ENCODE peak calls at places on chromosome 14, in ten cellular contexts. G, N, O, L, Q, E, U, T, D and V are unnamed samples.

GRCh38 chr14:38290601-38291190 is 34.8 kb upstream of the CLEC14A start:
- DNase-seq in O (no peak), Q (no peak), E (peak; percentile 85), D (no peak), L (no peak), T (no peak), N (peak; percentile 91), U (peak; percentile 90), G (peak; percentile 99), V (peak; percentile 71)

GRCh38 chr14:105146976-105147700 is 21.4 kb downstream of the JAG2 start:
- DNase-seq in E (no peak), G (no peak), D (no peak), O (peak; percentile 36), L (peak; percentile 7), U (no peak), N (no peak), T (no peak), Q (no peak), V (no peak)

GRCh38 chr14:43872752-43873655 is 634.1 kb downstream of the FSCB start:
- DNase-seq in E (no peak), L (no peak), O (no peak), U (no peak), T (no peak), N (no peak), G (no peak), D (no peak), Q (no peak), V (no peak)

GRCh38 chr14:28515571-28515970 is 251.0 kb upstream of the FOXG1 start:
- DNase-seq in O (no peak), E (no peak), T (no peak), G (peak; percentile 94), U (peak; percentile 86), N (no peak), Q (no peak), D (no peak), L (no peak), V (no peak)

GRCh38 chr14:33512201-33512600 is 438.7 kb downstream of the EGLN3 start:
- DNase-seq in O (no peak), T (no peak), G (peak; percentile 92), L (no peak), D (no peak), E (peak; percentile 79), Q (no peak), N (peak; percentile 50), U (peak; percentile 78), V (peak; percentile 16)

GRCh38 chr14:95327558-95328374 is 8.1 kb upstream of the CLMN start:
- DNase-seq in G (no peak), D (no peak), N (no peak), E (no peak), Q (no peak), U (no peak), O (no peak), L (no peak), T (no peak), V (no peak)

GRCh38 chr14:76320486-76320885 is 55.5 kb upstream of the ESRRB start:
- DNase-seq in O (no peak), L (no peak), U (no peak), N (no peak), E (no peak), T (no peak), Q (no peak), G (no peak), D (no peak), V (no peak)

GRCh38 chr14:106622200-106622745 is 1095.9 kb downstream of the TMEM121 start:
- DNase-seq in Q (no peak), T (no peak), L (no peak), O (no peak), G (no peak), N (no peak), D (no peak), U (no peak), E (no peak), V (no peak)

GRCh38 chr14:104579507-104579906 is at the start of gene C14orf180:
- DNase-seq in E (no peak), G (no peak), D (no peak), T (no peak), Q (no peak), N (no peak), U (no peak), L (peak; percentile 79), O (peak; percentile 49), V (no peak)

GRCh38 chr14:93033983-93034670 is 81.6 kb downstream of the ITPK1 start:
- DNase-seq in Q (no peak), E (no peak), L (no peak), N (no peak), G (no peak), T (no peak), D (no peak), O (peak; percentile 80), U (no peak), V (no peak)

GRCh38 chr14:29601559-29602109 is 326.0 kb downstream of the PRKD1 start:
- DNase-seq in Q (no peak), T (no peak), N (no peak), U (peak; percentile 75), E (no peak), D (no peak), L (no peak), O (no peak), G (peak; percentile 47), V (no peak)

GRCh38 chr14:48527832-48528231 is 852.4 kb upstream of the MDGA2 start:
- DNase-seq in U (no peak), T (no peak), Q (no peak), O (no peak), N (no peak), L (no peak), E (no peak), G (no peak), D (no peak), V (no peak)

GRCh38 chr14:99737451-99737951 is 53.4 kb downstream of the CYP46A1 start:
- DNase-seq in L (peak; percentile 78), O (no peak), T (peak; percentile 64), E (peak; percentile 11), U (no peak), N (no peak), G (peak; percentile 28), D (no peak), Q (no peak), V (no peak)

GRCh38 chr14:100530270-100531072 is 56.7 kb downstream of the BEGAIN start:
- DNase-seq in G (no peak), E (no peak), U (no peak), D (no peak), N (no peak), Q (no peak), T (no peak), O (peak; percentile 17), L (no peak), V (no peak)

GRCh38 chr14:102625564-102626296 is 33.3 kb downstream of the RCOR1 start:
- DNase-seq in N (no peak), D (no peak), U (no peak), G (no peak), O (no peak), T (no peak), L (no peak), E (no peak), Q (no peak), V (no peak)

GRCh38 chr14:74444866-74445265 is 18.9 kb upstream of the SYNDIG1L start:
- DNase-seq in O (no peak), E (no peak), D (no peak), N (no peak), Q (no peak), T (no peak), G (no peak), L (no peak), U (no peak), V (no peak)

DNA sequence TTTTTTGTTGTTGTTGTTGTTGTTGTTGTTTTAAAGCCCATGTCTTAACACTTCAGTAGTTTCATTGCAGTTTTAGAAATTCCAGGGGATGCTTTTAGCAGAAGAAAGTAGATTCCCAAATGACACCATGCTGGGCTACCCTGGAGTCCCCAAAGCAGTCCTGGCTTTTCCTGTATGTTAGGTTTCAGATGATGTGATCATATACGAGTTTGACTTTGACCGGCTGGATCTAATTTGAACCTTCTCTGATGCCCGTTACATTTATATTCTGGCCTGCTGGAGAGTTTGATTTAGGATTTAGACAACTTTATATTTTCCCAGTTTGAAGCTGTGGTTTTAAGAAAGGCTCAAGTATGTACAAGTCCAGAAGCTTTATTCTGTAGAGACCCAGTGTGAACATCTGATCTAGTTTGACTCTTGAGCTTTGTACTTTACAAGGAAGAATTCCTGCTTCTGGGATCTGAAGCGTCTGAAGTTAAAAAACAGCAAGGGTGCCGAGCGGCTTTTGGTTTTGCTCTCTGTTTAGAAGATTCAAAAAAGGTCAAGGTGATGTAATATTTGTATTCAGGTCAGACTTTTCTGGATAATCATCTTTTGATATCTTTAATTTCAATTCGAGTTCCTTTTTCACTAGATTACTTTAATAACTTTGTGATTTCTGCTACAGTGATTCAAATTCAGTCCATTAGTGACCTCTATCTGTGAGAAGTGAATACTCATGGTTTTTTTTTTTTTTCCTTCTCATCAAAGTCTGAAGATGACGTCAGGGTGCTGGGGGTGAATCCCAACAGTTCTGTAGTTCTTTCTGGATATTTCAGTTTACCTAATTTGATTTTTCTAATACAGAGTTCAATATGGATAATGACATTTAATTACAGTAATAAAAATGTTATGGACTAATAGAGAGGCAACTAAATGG is 6.2 kb downstream of the FLRT2 start:
- DNase-seq in U (peak; percentile 79), L (no peak), Q (no peak), E (peak; percentile 66), D (no peak), G (peak; percentile 76), O (no peak), T (peak; percentile 44), N (no peak), V (no peak)
- TF ChIP-seq CTCF in U (peak; percentile 49), L (no peak), Q (no peak), E (peak; percentile 68), D (no peak), G (peak; percentile 49), O (peak; percentile 35), T (peak; percentile 66), N (peak; percentile 36), V (peak; percentile 54)

GRCh38 chr14:35752380-35752779 is 56.7 kb downstream of the RALGAPA1 start:
- DNase-seq in L (no peak), T (no peak), E (no peak), D (no peak), O (no peak), Q (no peak), G (no peak), N (no peak), U (no peak), V (no peak)
- H3K4me3 ChIP-seq in L (no peak overlapping the region), T (no peak overlapping the region), E (no peak overlapping the region), D (no peak overlapping the region), O (no peak overlapping the region), Q (no peak overlapping the region), G (no peak overlapping the region), N (no peak overlapping the region), U (no peak overlapping the region), V (no peak overlapping the region)

DNA sequence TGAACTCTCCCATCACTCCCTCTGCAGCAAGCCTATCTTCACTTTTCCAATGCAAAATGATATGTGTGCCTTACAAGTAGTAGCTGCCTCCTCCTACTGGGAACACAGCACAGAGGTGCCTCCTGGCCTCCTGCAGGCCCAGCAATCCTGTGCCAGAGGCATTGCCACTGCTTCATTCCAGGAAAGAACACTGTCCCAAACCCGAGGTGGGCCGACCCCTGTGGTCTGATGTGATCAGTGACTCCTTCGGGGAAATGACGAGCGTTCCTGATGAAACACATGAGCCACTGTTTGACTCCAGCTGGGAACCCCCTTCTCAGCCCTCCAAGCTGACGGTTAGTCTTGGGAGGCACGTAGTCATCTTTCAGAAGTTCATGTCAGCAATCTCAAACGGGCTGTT is 19.5 kb downstream of the PSMC1 start:
- DNase-seq in T (no peak), L (no peak), Q (no peak), U (peak; percentile 80), O (no peak), D (no peak), G (peak; percentile 56), E (no peak), N (no peak), V (no peak)
- TF ChIP-seq CTCF in T (no peak), L (no peak), Q (no peak), U (no peak), O (no peak), D (no peak), G (no peak), E (no peak), N (no peak), V (no peak)

GRCh38 chr14:59454131-59454530 is 11.0 kb downstream of the GPR135 start:
- DNase-seq in L (no peak), Q (no peak), U (peak; percentile 98), G (peak; percentile 97), D (no peak), N (peak; percentile 92), T (peak; percentile 12), E (peak; percentile 98), O (no peak), V (peak; percentile 89)
- H3K4me3 ChIP-seq in L (no peak overlapping the region), Q (no peak overlapping the region), U (no peak overlapping the region), G (no peak overlapping the region), D (no peak overlapping the region), N (no peak overlapping the region), T (no peak overlapping the region), E (no peak overlapping the region), O (no peak overlapping the region), V (no peak overlapping the region)